ENCODE peak calls at places on chromosomes 16 and 17, in five cellular contexts. Q, R, S, W and L are unnamed samples. For H4K20me1, the result is how much of the 10 kb centered on the place peaks cover.

GRCh38 chr17:36947922-36948716 is 635 bp upstream of the AATF start:
- DNase-seq in R (no peak), S (no peak), Q (peak), W (no peak), L (peak)

GRCh38 chr16:25073849-25074248 is 37.7 kb upstream of the LCMT1 start:
- DNase-seq in R (no peak), W (no peak), Q (no peak), S (no peak), L (peak)

GRCh38 chr17:44688675-44689491 is 693 bp downstream of the CCDC43 start:
- DNase-seq in Q (no peak), R (no peak), W (no peak), S (no peak), L (peak)

GRCh38 chr17:29143894-29144293 is 36.3 kb downstream of the MYO18A start:
- DNase-seq in S (no peak), R (no peak), Q (peak), W (no peak), L (peak)

GRCh38 chr17:50685691-50686493 is 21.8 kb downstream of the ANKRD40 start:
- DNase-seq in S (no peak), R (no peak), W (no peak), Q (no peak), L (no peak)

GRCh38 chr16:55499951-55500350 is 8.9 kb upstream of the LPCAT2 start:
- DNase-seq in Q (no peak), W (peak), R (peak), S (peak), L (no peak)

GRCh38 chr17:59719526-59719925 is 12.1 kb downstream of the VMP1 start:
- DNase-seq in R (no peak), Q (no peak), W (no peak), S (no peak), L (no peak)

GRCh38 chr16:87583453-87584131 is 18.7 kb upstream of the JPH3 start:
- DNase-seq in W (peak), Q (peak), R (peak), S (no peak), L (no peak)

GRCh38 chr16:17302213-17302612 is 168.5 kb downstream of the XYLT1 start:
- DNase-seq in Q (no peak), S (no peak), R (no peak), W (no peak), L (peak)

GRCh38 chr16:15536813-15537212 is 102.4 kb downstream of the BMERB1 start:
- DNase-seq in R (no peak), S (no peak), W (no peak), Q (no peak), L (no peak)

GRCh38 chr17:49554694-49555494 is 20.8 kb upstream of the NXPH3 start:
- DNase-seq in S (no peak), Q (no peak), W (no peak), R (no peak), L (no peak)
- H3K4me2 ChIP-seq in S (no peak), Q (no peak), W (no peak), R (no peak), L (no peak)

GRCh38 chr16:88771294-88771772 is 13.7 kb downstream of the PIEZO1 start:
- DNase-seq in Q (no peak), S (no peak), W (no peak), R (no peak), L (no peak)
- H4K20me1 ChIP-seq in Q (under half), S (half or more), W (under half), R (half or more), L (under half)

GRCh38 chr16:85845276-85845675 is 45.8 kb downstream of the COX4I1 start:
- DNase-seq in Q (no peak), S (no peak), W (no peak), R (no peak), L (no peak)

GRCh38 chr16:85842848-85843247 is 43.4 kb downstream of the COX4I1 start:
- DNase-seq in R (no peak), W (no peak), S (no peak), Q (no peak), L (no peak)

GRCh38 chr16:85843471-85844168 is 44.1 kb downstream of the COX4I1 start:
- DNase-seq in Q (no peak), R (no peak), S (no peak), W (no peak), L (no peak)

GRCh38 chr16:85844786-85845185 is 45.3 kb downstream of the COX4I1 start:
- DNase-seq in R (no peak), W (peak), S (no peak), Q (no peak), L (no peak)

DNA sequence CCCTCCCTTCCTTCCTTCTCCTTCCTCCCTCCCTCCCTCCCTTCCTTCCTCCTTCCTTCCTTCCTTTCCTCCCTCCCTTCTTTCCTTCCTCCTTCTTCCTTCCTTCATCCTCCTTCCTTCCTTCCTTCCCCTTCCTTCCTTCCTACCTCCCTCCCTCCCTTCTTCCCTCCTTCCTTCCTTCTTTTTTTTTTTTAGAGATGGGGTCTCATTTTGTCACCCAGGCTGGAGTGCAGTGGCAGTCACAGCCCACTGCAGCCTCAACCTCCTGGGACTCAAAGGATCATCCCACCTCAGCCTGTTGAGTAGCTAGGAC is 44.6 kb downstream of the COX4I1 start:
- DNase-seq in Q (no peak), S (no peak), W (no peak), R (no peak), L (no peak)
- H3K4me2 ChIP-seq in Q (no peak), S (no peak), W (no peak), R (no peak), L (no peak)

DNA sequence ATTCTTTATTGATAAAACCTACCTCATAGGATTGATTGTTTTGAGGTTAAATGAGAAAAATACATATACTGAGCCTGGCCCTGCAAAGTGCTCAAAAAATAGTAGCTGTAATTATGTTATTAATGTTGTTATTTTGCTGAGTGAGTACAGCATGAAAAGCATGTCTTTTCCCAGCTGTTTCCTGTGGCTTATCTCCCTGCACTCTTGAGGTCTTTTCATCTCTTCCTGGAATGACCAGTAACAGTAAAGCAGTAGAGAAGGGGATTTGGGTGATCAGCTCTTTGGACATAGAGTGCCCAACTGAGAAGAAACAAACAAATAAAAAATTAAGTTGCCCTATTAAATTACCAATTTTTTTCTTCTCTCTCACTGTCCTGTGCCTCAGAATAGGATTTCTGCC is 53.7 kb downstream of the NFAT5 start:
- DNase-seq in R (no peak), Q (no peak), W (no peak), S (no peak), L (no peak)
- H4K20me1 ChIP-seq in R (half or more), Q (under half), W (under half), S (under half), L (under half)